ENCODE peak calls at places on chromosomes 3 and 15, in six cellular contexts. A, Q, R, G, V and D are unnamed samples.

GRCh38 chr3:108437439-108437838 is 73.0 kb downstream of the MYH15 start:
- DNase-seq in G (no peak), Q (no peak), V (no peak), A (no peak), R (peak), D (peak)

GRCh38 chr3:38015485-38015884 is 14.0 kb downstream of the PLCD1 start:
- DNase-seq in A (no peak), G (no peak), R (no peak), Q (no peak), V (no peak), D (no peak)

GRCh38 chr15:59687831-59688230 is 1.3 kb downstream of the BNIP2 start:
- DNase-seq in V (no peak), R (no peak), A (peak), G (no peak), Q (no peak), D (peak)

GRCh38 chr3:78718707-78719106 is 1049.1 kb downstream of the ROBO1 start:
- DNase-seq in R (no peak), Q (no peak), V (no peak), G (no peak), A (no peak), D (no peak)

GRCh38 chr3:126130081-126130855 is 46.3 kb upstream of the SLC41A3 start:
- DNase-seq in A (no peak), R (no peak), G (no peak), Q (no peak), V (no peak), D (no peak)

GRCh38 chr15:70065006-70065722 is 32.6 kb downstream of the TLE3 start:
- DNase-seq in R (no peak), V (no peak), G (no peak), Q (no peak), A (no peak), D (no peak)

GRCh38 chr3:57091471-57091870 is 31.0 kb downstream of the SPATA12 start:
- DNase-seq in G (no peak), A (peak), V (no peak), R (no peak), Q (no peak), D (no peak)

GRCh38 chr15:76172782-76173181 is 113.0 kb downstream of the TMEM266 start:
- DNase-seq in G (no peak), R (no peak), A (no peak), V (no peak), Q (no peak), D (no peak)

GRCh38 chr3:151580592-151580991 is 119.7 kb upstream of the IGSF10 start:
- DNase-seq in R (peak), V (no peak), Q (peak), A (peak), G (no peak), D (peak)

GRCh38 chr15:66864871-66865281 is 162.8 kb downstream of the SMAD6 start:
- DNase-seq in V (no peak), G (no peak), Q (no peak), A (no peak), R (no peak), D (no peak)

GRCh38 chr3:188282871-188283270 is 128.9 kb downstream of the LPP start:
- DNase-seq in Q (no peak), A (no peak), G (no peak), R (peak), V (no peak), D (no peak)

GRCh38 chr3:65914740-65915366 is 123.9 kb downstream of the MAGI1 start:
- DNase-seq in Q (no peak), A (peak), R (no peak), G (no peak), V (no peak), D (no peak)

GRCh38 chr15:100914876-100915275 is 4.3 kb upstream of the LRRK1 start:
- DNase-seq in V (peak), G (no peak), Q (no peak), R (no peak), A (peak), D (peak)
- TF ChIP-seq CTCF in V (peak), G (no peak), Q (peak), R (peak), A (peak), D (peak)

GRCh38 chr15:95916568-95916967 is 413.9 kb upstream of the NR2F2 start:
- DNase-seq in V (no peak), R (no peak), A (no peak), Q (no peak), G (no peak), D (no peak)

GRCh38 chr15:95910643-95911212 is 419.8 kb upstream of the NR2F2 start:
- DNase-seq in Q (no peak), V (peak), R (no peak), G (no peak), A (no peak), D (no peak)

GRCh38 chr15:95912280-95912625 is 418.2 kb upstream of the NR2F2 start:
- DNase-seq in A (no peak), G (no peak), Q (no peak), V (peak), R (no peak), D (no peak)

GRCh38 chr15:95911570-95912279 is 418.8 kb upstream of the NR2F2 start:
- DNase-seq in V (peak), G (no peak), Q (no peak), A (no peak), R (no peak), D (no peak)

GRCh38 chr15:95912728-95913127 is 417.8 kb upstream of the NR2F2 start:
- DNase-seq in Q (no peak), V (no peak), G (no peak), R (no peak), A (no peak), D (no peak)
- TF ChIP-seq CTCF in Q (no peak), V (no peak), G (no peak), R (no peak), A (no peak), D (no peak)

DNA sequence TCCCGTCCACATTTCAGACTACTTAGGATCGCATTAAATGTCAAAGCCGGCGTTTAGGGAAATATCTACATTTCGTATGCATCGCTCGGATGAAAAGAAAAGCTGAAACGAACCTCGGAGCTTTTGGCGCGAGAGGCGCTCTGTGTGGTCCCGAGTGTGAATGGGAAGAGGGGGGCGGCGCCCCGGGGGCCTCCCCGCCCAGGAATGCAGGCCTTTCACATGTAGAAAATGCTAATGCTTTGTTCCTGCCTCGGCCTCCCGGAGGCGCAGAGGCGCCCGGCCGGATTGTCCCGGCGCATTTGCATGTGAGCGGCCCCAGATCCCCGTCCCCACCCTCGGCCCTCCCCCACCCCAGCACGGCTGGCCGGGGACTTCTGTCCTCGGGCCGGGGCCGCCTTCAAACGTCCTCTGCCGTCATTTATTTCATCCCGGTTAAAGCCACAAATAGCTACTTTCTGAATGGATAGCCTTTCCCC is 37.0 kb upstream of the TRIM71 start:
- DNase-seq in R (peak), Q (no peak), G (peak), V (peak), A (peak), D (peak)
- TF ChIP-seq CTCF in R (peak), Q (peak), G (no peak), V (no peak), A (peak), D (peak)

DNA sequence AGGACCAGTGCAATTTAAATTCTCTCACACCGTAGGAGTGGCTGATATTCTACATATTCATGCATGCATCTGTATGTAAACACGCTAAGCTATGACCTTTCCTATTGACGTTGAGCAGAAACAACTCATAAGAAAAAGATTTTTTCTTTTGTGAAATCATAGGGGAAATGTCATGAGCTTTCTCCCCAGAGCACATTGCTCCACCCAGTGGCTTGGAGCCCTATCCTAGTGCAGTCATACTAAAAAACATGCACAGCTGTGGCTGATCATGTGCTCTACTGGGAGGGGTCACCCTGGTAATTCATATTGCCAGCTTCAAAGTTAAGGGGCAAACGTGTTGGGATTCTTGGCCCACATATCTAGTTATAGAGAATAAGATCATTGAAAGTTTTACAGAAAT is 1.8 kb upstream of the MESD start:
- DNase-seq in Q (peak), A (peak), R (no peak), V (no peak), G (peak), D (peak)
- TF ChIP-seq CTCF in Q (peak), A (peak), R (no peak), V (no peak), G (peak), D (peak)

GRCh38 chr3:10286596-10287295 is 6.0 kb downstream of the GHRL start:
- DNase-seq in A (peak), G (peak), V (peak), Q (peak), R (no peak), D (peak)
- TF ChIP-seq CTCF in A (peak), G (no peak), V (no peak), Q (no peak), R (no peak), D (peak)

GRCh38 chr3:29644956-29645661 is 364.2 kb downstream of the RBMS3 start:
- DNase-seq in R (no peak), V (no peak), G (no peak), A (no peak), Q (no peak), D (no peak)
- TF ChIP-seq CTCF in R (no peak), V (no peak), G (no peak), A (no peak), Q (no peak), D (no peak)